ENCODE peak calls at places on chromosome 3, in ten cellular contexts. One of them, this sample, is unnamed.
A peak's percentile ranks its signal among the peaks of the same experiment; 100 is the strongest.

GRCh38 chr3:71710906-71711494 is 14.2 kb downstream of the EIF4E3 start:
- DNase-seq in cardiac fibroblast: peak; percentile 71
- DNase-seq in heart right ventricle: no peak
- DNase-seq in psoas muscle: no peak
- DNase-seq in body of pancreas: no peak
- DNase-seq in mucosa of descending colon: no peak
- DNase-seq in neural progenitor cell: peak; percentile 65
- DNase-seq in spleen: no peak
- DNase-seq in astrocyte of the spinal cord: peak; percentile 57
- DNase-seq in AG09309: no peak
- DNase-seq in this sample: peak; percentile 68

GRCh38 chr3:117788086-117788485 is 1078.5 kb downstream of the TUSC7 start:
- DNase-seq in cardiac fibroblast: peak; percentile 41
- DNase-seq in heart right ventricle: no peak
- DNase-seq in psoas muscle: no peak
- DNase-seq in body of pancreas: peak; percentile 45
- DNase-seq in mucosa of descending colon: no peak
- DNase-seq in neural progenitor cell: peak; percentile 63
- DNase-seq in spleen: no peak
- DNase-seq in astrocyte of the spinal cord: peak; percentile 90
- DNase-seq in AG09309: peak; percentile 32
- DNase-seq in this sample: peak; percentile 87

GRCh38 chr3:13141183-13141582 is 68.0 kb upstream of the IQSEC1 start:
- DNase-seq in cardiac fibroblast: no peak
- DNase-seq in heart right ventricle: no peak
- DNase-seq in psoas muscle: no peak
- DNase-seq in body of pancreas: no peak
- DNase-seq in mucosa of descending colon: no peak
- DNase-seq in neural progenitor cell: no peak
- DNase-seq in spleen: peak; percentile 51
- DNase-seq in astrocyte of the spinal cord: no peak
- DNase-seq in AG09309: no peak
- DNase-seq in this sample: no peak

GRCh38 chr3:57582470-57583168 is 14.5 kb downstream of the ARF4 start:
- DNase-seq in cardiac fibroblast: no peak
- DNase-seq in heart right ventricle: no peak
- DNase-seq in psoas muscle: no peak
- DNase-seq in body of pancreas: peak; percentile 21
- DNase-seq in mucosa of descending colon: no peak
- DNase-seq in neural progenitor cell: no peak
- DNase-seq in spleen: no peak
- DNase-seq in astrocyte of the spinal cord: no peak
- DNase-seq in AG09309: no peak
- DNase-seq in this sample: no peak

GRCh38 chr3:46574263-46574662 is 8.2 kb upstream of the LRRC2 start:
- DNase-seq in cardiac fibroblast: no peak
- DNase-seq in heart right ventricle: no peak
- DNase-seq in psoas muscle: no peak
- DNase-seq in body of pancreas: no peak
- DNase-seq in mucosa of descending colon: no peak
- DNase-seq in neural progenitor cell: peak; percentile 40
- DNase-seq in spleen: no peak
- DNase-seq in astrocyte of the spinal cord: no peak
- DNase-seq in AG09309: no peak
- DNase-seq in this sample: no peak

GRCh38 chr3:38984731-38985130 is 67.0 kb downstream of the SCN11A start:
- DNase-seq in cardiac fibroblast: no peak
- DNase-seq in heart right ventricle: no peak
- DNase-seq in psoas muscle: no peak
- DNase-seq in body of pancreas: no peak
- DNase-seq in mucosa of descending colon: no peak
- DNase-seq in neural progenitor cell: no peak
- DNase-seq in spleen: no peak
- DNase-seq in astrocyte of the spinal cord: no peak
- DNase-seq in AG09309: no peak
- DNase-seq in this sample: no peak

GRCh38 chr3:143001034-143001368 is 369 bp upstream of the U2SURP start:
- DNase-seq in cardiac fibroblast: no peak
- DNase-seq in heart right ventricle: peak; percentile 55
- DNase-seq in psoas muscle: peak; percentile 67
- DNase-seq in body of pancreas: no peak
- DNase-seq in mucosa of descending colon: peak; percentile 76
- DNase-seq in neural progenitor cell: no peak
- DNase-seq in spleen: peak; percentile 90
- DNase-seq in astrocyte of the spinal cord: no peak
- DNase-seq in AG09309: no peak
- DNase-seq in this sample: no peak

GRCh38 chr3:5294360-5294759 is 106.9 kb downstream of the EDEM1 start:
- DNase-seq in cardiac fibroblast: no peak
- DNase-seq in heart right ventricle: no peak
- DNase-seq in psoas muscle: no peak
- DNase-seq in body of pancreas: no peak
- DNase-seq in mucosa of descending colon: no peak
- DNase-seq in neural progenitor cell: no peak
- DNase-seq in spleen: no peak
- DNase-seq in astrocyte of the spinal cord: peak; percentile 22
- DNase-seq in AG09309: no peak
- DNase-seq in this sample: peak; percentile 5

GRCh38 chr3:30655187-30655812 is 48.9 kb downstream of the TGFBR2 start:
- DNase-seq in cardiac fibroblast: peak; percentile 67
- DNase-seq in heart right ventricle: no peak
- DNase-seq in psoas muscle: no peak
- DNase-seq in body of pancreas: no peak
- DNase-seq in mucosa of descending colon: no peak
- DNase-seq in neural progenitor cell: no peak
- DNase-seq in spleen: no peak
- DNase-seq in astrocyte of the spinal cord: peak; percentile 92
- DNase-seq in AG09309: no peak
- DNase-seq in this sample: no peak

GRCh38 chr3:50297896-50298725 is 1.1 kb downstream of the HYAL3 start:
- DNase-seq in cardiac fibroblast: no peak
- DNase-seq in heart right ventricle: no peak
- DNase-seq in psoas muscle: no peak
- DNase-seq in body of pancreas: peak; percentile 17
- DNase-seq in mucosa of descending colon: no peak
- DNase-seq in neural progenitor cell: peak; percentile 13
- DNase-seq in spleen: peak; percentile 87
- DNase-seq in astrocyte of the spinal cord: no peak
- DNase-seq in AG09309: no peak
- DNase-seq in this sample: no peak

GRCh38 chr3:8909160-8909559 is 54.1 kb downstream of the RAD18 start:
- DNase-seq in cardiac fibroblast: no peak
- DNase-seq in heart right ventricle: no peak
- DNase-seq in psoas muscle: no peak
- DNase-seq in body of pancreas: no peak
- DNase-seq in mucosa of descending colon: no peak
- DNase-seq in neural progenitor cell: no peak
- DNase-seq in spleen: no peak
- DNase-seq in astrocyte of the spinal cord: no peak
- DNase-seq in AG09309: no peak
- DNase-seq in this sample: no peak

GRCh38 chr3:137062250-137062649 is 104.5 kb downstream of the IL20RB start:
- DNase-seq in cardiac fibroblast: no peak
- DNase-seq in heart right ventricle: no peak
- DNase-seq in psoas muscle: no peak
- DNase-seq in body of pancreas: no peak
- DNase-seq in mucosa of descending colon: no peak
- DNase-seq in neural progenitor cell: no peak
- DNase-seq in spleen: no peak
- DNase-seq in astrocyte of the spinal cord: no peak
- DNase-seq in AG09309: no peak
- DNase-seq in this sample: no peak

GRCh38 chr3:17077614-17078013 is 192.9 kb downstream of the PLCL2 start:
- DNase-seq in cardiac fibroblast: peak; percentile 25
- DNase-seq in heart right ventricle: peak; percentile 38
- DNase-seq in psoas muscle: peak; percentile 19
- DNase-seq in body of pancreas: no peak
- DNase-seq in mucosa of descending colon: no peak
- DNase-seq in neural progenitor cell: no peak
- DNase-seq in spleen: no peak
- DNase-seq in astrocyte of the spinal cord: no peak
- DNase-seq in AG09309: no peak
- DNase-seq in this sample: no peak

GRCh38 chr3:169071003-169071402 is 592.5 kb downstream of the MECOM start:
- DNase-seq in cardiac fibroblast: no peak
- DNase-seq in heart right ventricle: no peak
- DNase-seq in psoas muscle: no peak
- DNase-seq in body of pancreas: no peak
- DNase-seq in mucosa of descending colon: no peak
- DNase-seq in neural progenitor cell: no peak
- DNase-seq in spleen: no peak
- DNase-seq in astrocyte of the spinal cord: peak; percentile 25
- DNase-seq in AG09309: peak; percentile 62
- DNase-seq in this sample: peak; percentile 39

DNA sequence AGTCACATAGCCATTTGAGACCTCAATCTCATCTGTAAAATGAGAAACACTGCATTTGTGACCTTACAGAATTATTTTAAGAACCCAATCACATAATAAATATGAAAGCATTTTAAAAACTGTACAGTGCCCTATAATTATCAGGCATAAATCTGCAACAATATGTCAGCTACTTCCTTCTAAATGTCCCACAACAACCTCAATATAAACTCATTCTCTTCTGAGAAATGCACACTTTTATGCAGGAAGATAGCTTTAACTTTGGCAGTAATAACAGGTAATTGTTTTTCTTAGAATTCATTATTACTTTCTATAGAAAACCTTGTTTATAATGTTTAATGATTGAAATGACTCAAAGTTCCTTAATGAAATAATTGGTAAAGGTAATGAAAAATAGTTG is 400.7 kb upstream of the AGTR1 start:
- DNase-seq in cardiac fibroblast: no peak
- DNase-seq in heart right ventricle: no peak
- DNase-seq in psoas muscle: no peak
- DNase-seq in body of pancreas: no peak
- DNase-seq in mucosa of descending colon: no peak
- DNase-seq in neural progenitor cell: no peak
- DNase-seq in spleen: no peak
- DNase-seq in astrocyte of the spinal cord: no peak
- DNase-seq in AG09309: no peak
- DNase-seq in this sample: no peak
- TF ChIP-seq CTCF in cardiac fibroblast: no peak
- TF ChIP-seq CTCF in heart right ventricle: no peak
- TF ChIP-seq CTCF in psoas muscle: no peak
- TF ChIP-seq CTCF in body of pancreas: no peak
- TF ChIP-seq CTCF in mucosa of descending colon: no peak
- TF ChIP-seq CTCF in neural progenitor cell: no peak
- TF ChIP-seq CTCF in spleen: no peak
- TF ChIP-seq CTCF in astrocyte of the spinal cord: no peak
- TF ChIP-seq CTCF in AG09309: no peak
- TF ChIP-seq CTCF in this sample: no peak

DNA sequence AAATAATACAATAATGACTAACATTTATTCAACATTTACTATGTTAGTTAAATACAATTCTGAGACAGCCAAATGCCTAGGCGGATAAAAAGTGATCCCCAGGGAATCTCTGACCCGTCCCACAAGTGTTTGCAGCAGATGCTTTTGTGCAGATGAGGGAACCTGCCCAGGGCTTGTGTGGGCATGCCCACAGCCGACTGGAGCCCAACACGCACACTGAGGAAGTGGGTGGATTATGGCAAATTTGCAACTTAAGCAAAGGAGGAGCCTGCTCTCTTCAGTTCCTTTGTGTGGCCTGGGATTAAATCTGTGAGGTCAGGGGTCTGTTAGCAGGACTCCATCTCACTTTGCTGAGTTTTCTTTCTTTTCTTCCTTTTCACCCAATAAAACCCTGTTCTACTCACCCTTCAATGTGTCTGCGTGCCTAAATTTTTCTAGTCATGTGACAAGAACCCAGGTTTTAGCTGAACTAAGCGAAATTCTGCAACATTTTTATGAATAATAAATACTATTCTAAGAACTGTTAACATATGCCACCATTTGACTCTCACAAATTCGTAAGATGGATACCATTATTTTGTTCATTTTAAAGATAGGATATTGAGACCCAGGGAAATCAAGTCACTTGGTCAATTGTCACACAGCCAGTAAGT is 13.9 kb upstream of the RTP1 start:
- DNase-seq in cardiac fibroblast: no peak
- DNase-seq in heart right ventricle: no peak
- DNase-seq in psoas muscle: no peak
- DNase-seq in body of pancreas: no peak
- DNase-seq in mucosa of descending colon: no peak
- DNase-seq in neural progenitor cell: peak; percentile 23
- DNase-seq in spleen: no peak
- DNase-seq in astrocyte of the spinal cord: no peak
- DNase-seq in AG09309: no peak
- DNase-seq in this sample: peak; percentile 70
- H3K4me3 ChIP-seq in cardiac fibroblast: no peak overlapping the region
- H3K4me3 ChIP-seq in heart right ventricle: no peak overlapping the region
- H3K4me3 ChIP-seq in psoas muscle: no peak overlapping the region
- H3K4me3 ChIP-seq in body of pancreas: no peak overlapping the region
- H3K4me3 ChIP-seq in mucosa of descending colon: no peak overlapping the region
- H3K4me3 ChIP-seq in neural progenitor cell: no peak overlapping the region
- H3K4me3 ChIP-seq in spleen: no peak overlapping the region
- H3K4me3 ChIP-seq in astrocyte of the spinal cord: no peak overlapping the region
- H3K4me3 ChIP-seq in AG09309: no peak overlapping the region
- H3K4me3 ChIP-seq in this sample: no peak overlapping the region

DNA sequence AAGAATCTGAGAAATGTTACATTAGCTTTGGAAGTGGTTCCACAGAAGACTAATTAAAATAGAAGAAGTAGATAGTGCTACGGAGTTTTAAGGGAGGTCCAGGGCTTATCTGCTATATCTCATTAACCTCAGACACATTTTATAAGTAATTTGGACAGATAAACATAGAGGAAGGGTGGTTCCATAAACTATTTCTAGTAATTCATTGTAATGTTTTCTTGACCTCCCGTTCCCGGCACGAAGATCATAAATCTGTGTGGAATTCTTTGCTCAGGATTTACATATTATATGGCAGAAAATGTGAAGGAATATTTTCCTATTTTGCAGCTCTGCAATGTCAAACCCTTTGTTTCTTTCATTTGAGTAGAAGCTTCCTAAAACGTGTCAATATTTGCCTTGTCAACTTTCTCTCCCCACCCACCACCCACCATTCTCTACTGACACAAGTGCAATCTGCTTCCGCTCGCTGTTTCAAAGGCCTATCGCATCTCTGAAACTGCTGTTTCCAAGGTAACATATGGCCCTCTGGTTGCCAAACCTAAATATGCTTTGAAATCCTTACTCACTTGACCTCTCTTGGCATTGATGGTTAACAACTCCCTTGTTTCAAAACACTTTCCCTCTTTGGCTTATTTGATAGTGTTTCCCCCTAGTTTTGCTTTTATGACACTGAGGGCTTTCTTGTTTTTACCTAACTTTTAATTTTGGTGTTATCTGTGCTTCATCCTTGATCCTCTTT is 21.4 kb upstream of the PLSCR5 start:
- DNase-seq in cardiac fibroblast: no peak
- DNase-seq in heart right ventricle: no peak
- DNase-seq in psoas muscle: no peak
- DNase-seq in body of pancreas: no peak
- DNase-seq in mucosa of descending colon: no peak
- DNase-seq in neural progenitor cell: no peak
- DNase-seq in spleen: no peak
- DNase-seq in astrocyte of the spinal cord: no peak
- DNase-seq in AG09309: no peak
- DNase-seq in this sample: no peak
- TF ChIP-seq CTCF in cardiac fibroblast: no peak
- TF ChIP-seq CTCF in heart right ventricle: no peak
- TF ChIP-seq CTCF in psoas muscle: no peak
- TF ChIP-seq CTCF in body of pancreas: no peak
- TF ChIP-seq CTCF in mucosa of descending colon: no peak
- TF ChIP-seq CTCF in neural progenitor cell: no peak
- TF ChIP-seq CTCF in spleen: no peak
- TF ChIP-seq CTCF in astrocyte of the spinal cord: no peak
- TF ChIP-seq CTCF in AG09309: no peak
- TF ChIP-seq CTCF in this sample: no peak

GRCh38 chr3:125367403-125368230 is 7.5 kb downstream of the ZNF148 start:
- DNase-seq in cardiac fibroblast: no peak
- DNase-seq in heart right ventricle: no peak
- DNase-seq in psoas muscle: no peak
- DNase-seq in body of pancreas: no peak
- DNase-seq in mucosa of descending colon: no peak
- DNase-seq in neural progenitor cell: no peak
- DNase-seq in spleen: no peak
- DNase-seq in astrocyte of the spinal cord: peak; percentile 38
- DNase-seq in AG09309: no peak
- DNase-seq in this sample: peak; percentile 71
- H3K4me3 ChIP-seq in cardiac fibroblast: no peak overlapping the region
- H3K4me3 ChIP-seq in heart right ventricle: no peak overlapping the region
- H3K4me3 ChIP-seq in psoas muscle: no peak overlapping the region
- H3K4me3 ChIP-seq in body of pancreas: no peak overlapping the region
- H3K4me3 ChIP-seq in mucosa of descending colon: no peak overlapping the region
- H3K4me3 ChIP-seq in neural progenitor cell: no peak overlapping the region
- H3K4me3 ChIP-seq in spleen: no peak overlapping the region
- H3K4me3 ChIP-seq in astrocyte of the spinal cord: no peak overlapping the region
- H3K4me3 ChIP-seq in AG09309: no peak overlapping the region
- H3K4me3 ChIP-seq in this sample: no peak overlapping the region

This sample was measured in fibroblast of the aortic adventitia.